ENCODE peak calls at places on chromosomes 2 and 18, in four cellular contexts. M, D, T and G are unnamed samples.
A peak's percentile ranks its signal among the peaks of the same experiment; 100 is the strongest.

GRCh38 chr2:230134496-230135073 is 65.9 kb upstream of the SLC16A14 start:
- DNase-seq in D (peak; percentile 66), M (no peak), T (no peak), G (peak; percentile 72)

GRCh38 chr2:167843203-167843602 is 404.2 kb downstream of the STK39 start:
- DNase-seq in D (no peak), M (no peak), T (no peak), G (no peak)

GRCh38 chr2:140905078-140905781 is 1225.6 kb downstream of the LRP1B start:
- DNase-seq in T (no peak), M (no peak), D (no peak), G (no peak)

GRCh38 chr18:62450546-62451395 is 72.1 kb upstream of the ZCCHC2 start:
- DNase-seq in T (peak; percentile 86), M (no peak), D (peak; percentile 63), G (peak; percentile 80)

GRCh38 chr2:105497094-105497493 is 98.2 kb upstream of the FHL2 start:
- DNase-seq in D (no peak), T (no peak), M (no peak), G (no peak)

GRCh38 chr2:131156452-131157149 is 51.5 kb downstream of the PLEKHB2 start:
- DNase-seq in T (no peak), M (no peak), D (no peak), G (no peak)

GRCh38 chr2:223943561-223944008 is 1.6 kb downstream of the WDFY1 start:
- DNase-seq in D (peak; percentile 60), M (peak; percentile 79), T (no peak), G (peak; percentile 64)

GRCh38 chr2:39266139-39266805 is 22.5 kb upstream of the CDKL4 start:
- DNase-seq in D (peak; percentile 36), M (no peak), T (no peak), G (no peak)

GRCh38 chr2:232503792-232504323 is 16.2 kb upstream of the ECEL1 start:
- DNase-seq in D (no peak), T (no peak), M (no peak), G (no peak)

GRCh38 chr2:153819501-153819900 is 52.2 kb upstream of the GALNT13 start:
- DNase-seq in T (no peak), M (no peak), D (no peak), G (no peak)

GRCh38 chr2:215912299-215912842 is 101.0 kb downstream of the MREG start:
- DNase-seq in D (no peak), T (no peak), M (no peak), G (no peak)

GRCh38 chr2:72669121-72669520 is 156.7 kb downstream of the EXOC6B start:
- DNase-seq in D (peak; percentile 77), T (no peak), M (no peak), G (peak; percentile 79)

GRCh38 chr2:109466674-109467575 is 146.8 kb downstream of the SEPTIN10 start:
- DNase-seq in T (no peak), M (peak; percentile 2), D (peak; percentile 62), G (peak; percentile 76)

GRCh38 chr18:48563027-48563426 is 24.2 kb downstream of the CTIF start:
- DNase-seq in T (no peak), M (no peak), D (peak; percentile 92), G (peak; percentile 83)

GRCh38 chr2:149401007-149401406 is 70.6 kb downstream of the LYPD6 start:
- DNase-seq in M (no peak), T (no peak), D (peak; percentile 77), G (peak; percentile 84)

GRCh38 chr2:9310390-9310789 is 103.8 kb downstream of the ASAP2 start:
- DNase-seq in M (peak; percentile 53), T (no peak), D (peak; percentile 82), G (peak; percentile 93)

GRCh38 chr2:86633094-86633740 is 9.6 kb upstream of the RNF103 start:
- DNase-seq in T (no peak), M (peak; percentile 35), D (no peak), G (no peak)

GRCh38 chr2:74316616-74317295 is 26.5 kb downstream of the SLC4A5 start:
- DNase-seq in D (no peak), T (no peak), M (no peak), G (no peak)

GRCh38 chr18:64288446-64288845 is 139.6 kb upstream of the LINC00305 start:
- DNase-seq in T (no peak), D (no peak), M (no peak), G (no peak)

GRCh38 chr2:20398956-20399567 is 47.8 kb upstream of the RHOB start:
- DNase-seq in T (no peak), D (peak; percentile 68), M (no peak), G (peak; percentile 73)

GRCh38 chr2:138447889-138448570 is 53.5 kb upstream of the SPOPL start:
- DNase-seq in M (no peak), T (no peak), D (no peak), G (no peak)

GRCh38 chr2:230850358-230850658 is 14.4 kb upstream of the ITM2C start:
- DNase-seq in T (no peak), D (no peak), M (no peak), G (no peak)

GRCh38 chr18:8767356-8767755 is 62.0 kb downstream of the MTCL1 start:
- DNase-seq in D (no peak), M (no peak), T (no peak), G (no peak)

GRCh38 chr2:236625156-236625690 is 55.6 kb downstream of the ACKR3 start:
- DNase-seq in T (no peak), D (no peak), M (no peak), G (no peak)

GRCh38 chr2:208466133-208466919 is 59.7 kb downstream of the PTH2R start:
- DNase-seq in M (no peak), D (peak; percentile 0), T (peak; percentile 44), G (peak; percentile 0)

GRCh38 chr2:62803961-62804360 is 98.4 kb downstream of the EHBP1 start:
- DNase-seq in M (no peak), T (no peak), D (no peak), G (no peak)

GRCh38 chr2:160751021-160751420 is 257.4 kb upstream of the RBMS1 start:
- DNase-seq in T (no peak), D (peak; percentile 64), M (no peak), G (peak; percentile 57)

GRCh38 chr2:237686659-237687136 is 59.3 kb downstream of the LRRFIP1 start:
- DNase-seq in T (no peak), M (no peak), D (peak; percentile 43), G (no peak)

GRCh38 chr2:237687666-237688065 is 60.3 kb downstream of the LRRFIP1 start:
- DNase-seq in T (no peak), D (peak; percentile 99), M (peak; percentile 83), G (peak; percentile 99)

GRCh38 chr2:237682901-237683670 is 55.7 kb downstream of the LRRFIP1 start:
- DNase-seq in T (no peak), D (no peak), M (peak; percentile 67), G (no peak)

GRCh38 chr2:237688081-237688480 is 60.7 kb downstream of the LRRFIP1 start:
- DNase-seq in M (no peak), T (no peak), D (no peak), G (no peak)

GRCh38 chr2:237685408-237685807 is 58.0 kb downstream of the LRRFIP1 start:
- DNase-seq in M (no peak), D (no peak), T (no peak), G (peak; percentile 72)
- TF ChIP-seq CTCF in M (no peak), D (peak; percentile 48), T (peak; percentile 45), G (peak; percentile 50)

GRCh38 chr2:66434679-66435548 is at the start of gene MEIS1:
- DNase-seq in D (peak; percentile 100), M (peak; percentile 80), T (no peak), G (peak; percentile 98)
- H3K4me3 ChIP-seq in D (peak within 1 kb of the TSS; percentile 99), M (peak within 1 kb of the TSS; percentile 67), T (no peak within 1 kb of the TSS), G (peak within 1 kb of the TSS; percentile 79)

DNA sequence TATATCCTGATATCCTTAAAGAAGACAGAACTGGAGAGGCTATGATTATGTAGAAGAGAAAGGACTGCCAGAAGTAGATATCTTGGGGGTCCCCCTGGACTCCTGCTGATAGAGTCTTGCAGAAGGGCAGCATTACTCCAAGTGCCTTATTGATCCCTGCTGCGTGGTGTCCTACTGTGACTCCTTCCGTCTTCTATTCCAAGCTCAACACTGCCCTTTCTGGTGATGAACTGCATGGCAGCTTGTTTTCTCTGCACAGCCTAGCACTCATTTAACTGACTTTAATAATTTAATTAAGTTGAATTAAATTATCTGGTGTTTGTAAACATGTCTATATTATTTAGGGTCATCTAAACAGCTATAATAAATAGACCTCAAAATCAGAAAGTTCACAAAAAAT is 194.1 kb upstream of the DSEL start:
- DNase-seq in D (no peak), T (no peak), M (no peak), G (no peak)
- TF ChIP-seq CTCF in D (no peak), T (no peak), M (no peak), G (no peak)

GRCh38 chr2:174615951-174616436 is 18.4 kb upstream of the WIPF1 start:
- DNase-seq in D (peak; percentile 74), M (no peak), T (no peak), G (peak; percentile 66)
- H3K4me3 ChIP-seq in D (no peak overlapping the region), M (no peak overlapping the region), T (no peak overlapping the region), G (no peak overlapping the region)

GRCh38 chr2:120956486-120957156 is 221.0 kb downstream of the GLI2 start:
- DNase-seq in T (no peak), D (no peak), M (no peak), G (no peak)

GRCh38 chr2:120957905-120958304 is 222.2 kb downstream of the GLI2 start:
- DNase-seq in D (no peak), M (no peak), T (no peak), G (no peak)

GRCh38 chr2:120959426-120959825 is 223.8 kb downstream of the GLI2 start:
- DNase-seq in D (no peak), T (no peak), M (no peak), G (no peak)

GRCh38 chr2:120960994-120961393 is 225.3 kb downstream of the GLI2 start:
- DNase-seq in D (no peak), T (no peak), M (no peak), G (no peak)

GRCh38 chr2:120958623-120959366 is 223.1 kb downstream of the GLI2 start:
- DNase-seq in T (no peak), D (no peak), M (no peak), G (no peak)
- TF ChIP-seq CTCF in T (peak; percentile 69), D (peak; percentile 35), M (no peak), G (peak; percentile 22)

GRCh38 chr2:113337809-113338208 is 59.1 kb upstream of the PAX8 start:
- DNase-seq in T (no peak), D (no peak), M (no peak), G (no peak)
- H3K4me3 ChIP-seq in T (no peak overlapping the region), D (no peak overlapping the region), M (no peak overlapping the region), G (no peak overlapping the region)

DNA sequence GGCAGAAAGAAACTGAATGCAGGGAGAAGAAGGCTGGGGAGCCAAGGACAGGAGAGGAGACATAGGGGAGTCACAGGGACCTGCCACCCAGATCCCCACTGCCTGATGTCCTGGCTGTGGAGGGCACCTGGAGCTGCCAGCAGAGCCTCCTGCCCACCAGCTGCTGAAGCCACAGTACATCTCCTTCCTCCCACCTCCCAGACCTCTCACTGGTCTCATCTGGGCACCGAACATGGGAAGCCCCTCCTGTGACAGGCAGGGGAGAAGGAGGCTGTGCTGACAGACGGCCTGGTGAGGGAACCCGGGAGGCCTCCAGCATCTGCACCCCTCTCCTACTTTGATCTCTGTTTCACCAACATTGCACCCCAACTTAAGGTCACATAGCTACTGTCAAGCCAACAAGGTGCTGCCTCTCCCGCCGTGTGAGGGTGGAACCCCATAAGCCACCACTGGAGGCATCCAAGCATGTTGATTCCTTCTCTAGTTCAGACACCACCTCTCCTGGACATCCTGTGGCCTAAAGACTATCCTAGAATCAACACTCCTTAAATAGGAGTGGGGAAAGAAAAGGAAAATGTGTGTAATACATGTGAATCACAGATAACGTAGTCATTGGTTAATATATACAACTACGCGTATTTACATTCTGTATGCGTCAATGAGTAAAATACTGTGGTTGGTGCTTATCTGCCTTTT is 3.6 kb upstream of the RNPEPL1 start:
- DNase-seq in M (peak; percentile 14), D (peak; percentile 88), T (no peak), G (no peak)
- TF ChIP-seq CTCF in M (no peak), D (peak; percentile 43), T (peak; percentile 25), G (no peak)

GRCh38 chr2:219443016-219443696 is 8.5 kb downstream of the SPEG start:
- DNase-seq in T (no peak), D (peak; percentile 17), M (no peak), G (no peak)
- H3K4me3 ChIP-seq in T (peak overlapping the region; percentile 67), D (peak overlapping the region; percentile 91), M (no peak overlapping the region), G (peak overlapping the region; percentile 59)